ENCODE peak calls at places on chromosomes 1 and 21, in ten cellular contexts. I, A, L, D, T, Z, Y, P, Q and U are unnamed samples.

GRCh38 chr1:53483656-53484055 is 24.5 kb downstream of the DMRTB1 start:
- DNase-seq in I (no peak), A (no peak), L (no peak), D (no peak), T (no peak), Z (no peak), Y (no peak), P (no peak), Q (no peak), U (no peak)

GRCh38 chr21:41247561-41247968 is 69.0 kb upstream of the FAM3B start:
- DNase-seq in I (peak), A (peak), L (peak), D (peak), T (no peak), Z (no peak), Y (no peak), P (peak), Q (no peak), U (peak)

GRCh38 chr1:212234431-212235298 is 50.5 kb upstream of the PPP2R5A start:
- DNase-seq in I (peak), A (peak), L (peak), D (no peak), T (no peak), Z (no peak), Y (no peak), P (no peak), Q (peak), U (peak)

GRCh38 chr21:33292724-33293123 is 26.6 kb downstream of the IL10RB start:
- DNase-seq in I (no peak), A (no peak), L (no peak), D (no peak), T (no peak), Z (no peak), Y (no peak), P (no peak), Q (no peak), U (no peak)

GRCh38 chr1:53731779-53732305 is 7.1 kb downstream of the GLIS1 start:
- DNase-seq in I (no peak), A (peak), L (no peak), D (no peak), T (no peak), Z (no peak), Y (no peak), P (no peak), Q (no peak), U (no peak)

GRCh38 chr1:71785470-71785869 is 496.9 kb downstream of the NEGR1 start:
- DNase-seq in I (peak), A (no peak), L (peak), D (no peak), T (no peak), Z (no peak), Y (no peak), P (no peak), Q (no peak), U (no peak)

GRCh38 chr1:205811660-205812059 is 1.3 kb downstream of the SLC41A1 start:
- DNase-seq in I (peak), A (peak), L (peak), D (peak), T (no peak), Z (peak), Y (no peak), P (peak), Q (peak), U (no peak)

GRCh38 chr1:25786887-25787286 is 13.1 kb upstream of the SELENON start:
- DNase-seq in I (no peak), A (no peak), L (peak), D (no peak), T (no peak), Z (no peak), Y (no peak), P (no peak), Q (no peak), U (no peak)

GRCh38 chr1:229874150-229874549 is 192.9 kb upstream of the GALNT2 start:
- DNase-seq in I (no peak), A (no peak), L (no peak), D (no peak), T (no peak), Z (no peak), Y (no peak), P (no peak), Q (no peak), U (no peak)

GRCh38 chr1:4700801-4701200 is 46.4 kb downstream of the AJAP1 start:
- DNase-seq in I (no peak), A (no peak), L (no peak), D (no peak), T (no peak), Z (no peak), Y (peak), P (no peak), Q (no peak), U (no peak)

GRCh38 chr1:190837888-190838287 is 360.2 kb upstream of the BRINP3 start:
- DNase-seq in I (no peak), A (no peak), L (no peak), D (no peak), T (no peak), Z (no peak), Y (no peak), P (no peak), Q (no peak), U (no peak)

GRCh38 chr1:6472391-6472790 is 6.4 kb upstream of the TNFRSF25 start:
- DNase-seq in I (no peak), A (no peak), L (no peak), D (no peak), T (no peak), Z (no peak), Y (no peak), P (no peak), Q (no peak), U (peak)
- TF ChIP-seq CTCF in I (peak), A (peak), L (peak), D (no peak), T (peak), Z (no peak), Y (peak), P (no peak), Q (no peak), U (peak)

DNA sequence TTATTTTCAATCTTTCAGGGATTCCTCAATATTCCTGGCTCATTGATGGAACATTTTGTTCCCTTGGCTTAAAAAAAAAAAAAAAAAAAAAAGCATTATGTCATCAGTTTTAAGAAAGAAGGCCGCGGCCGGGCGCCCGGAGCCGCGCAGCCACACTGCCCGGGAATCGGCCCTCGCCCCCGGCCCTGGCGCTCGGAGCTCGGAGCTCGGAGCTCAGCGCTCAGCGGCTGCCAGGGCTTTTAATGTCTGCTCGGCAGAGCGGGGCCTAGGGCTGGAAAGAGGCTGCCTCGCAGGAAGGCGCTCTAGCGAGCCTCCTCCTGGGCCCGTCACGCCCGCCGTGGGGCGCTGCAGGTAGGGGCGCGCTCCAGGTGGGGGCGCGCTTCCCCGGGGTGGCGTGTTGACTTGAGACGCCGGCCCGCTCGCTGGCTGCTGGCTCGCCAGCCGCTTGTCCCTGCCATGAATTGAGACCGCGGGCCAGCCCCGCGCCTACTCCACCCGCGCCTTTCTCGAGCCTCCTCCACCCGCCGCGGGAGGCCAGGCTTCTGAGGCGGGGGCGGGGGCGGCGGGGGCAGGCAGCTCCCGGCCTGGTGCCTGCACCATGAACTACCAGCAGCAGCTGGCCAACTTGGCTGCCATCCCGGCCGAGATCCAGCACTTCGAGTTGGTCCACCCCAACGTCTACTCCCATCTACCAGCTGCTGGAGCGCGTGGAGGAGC is 5.4 kb upstream of the TDRD5 start:
- DNase-seq in I (peak), A (no peak), L (peak), D (peak), T (peak), Z (peak), Y (peak), P (peak), Q (peak), U (peak)
- TF ChIP-seq CTCF in I (peak), A (peak), L (no peak), D (no peak), T (peak), Z (peak), Y (peak), P (peak), Q (peak), U (peak)

GRCh38 chr1:24526940-24527542 is 24.4 kb downstream of the RCAN3 start:
- DNase-seq in I (peak), A (peak), L (peak), D (no peak), T (peak), Z (no peak), Y (no peak), P (no peak), Q (no peak), U (no peak)
- TF ChIP-seq CTCF in I (peak), A (peak), L (peak), D (no peak), T (peak), Z (peak), Y (peak), P (no peak), Q (peak), U (peak)

DNA sequence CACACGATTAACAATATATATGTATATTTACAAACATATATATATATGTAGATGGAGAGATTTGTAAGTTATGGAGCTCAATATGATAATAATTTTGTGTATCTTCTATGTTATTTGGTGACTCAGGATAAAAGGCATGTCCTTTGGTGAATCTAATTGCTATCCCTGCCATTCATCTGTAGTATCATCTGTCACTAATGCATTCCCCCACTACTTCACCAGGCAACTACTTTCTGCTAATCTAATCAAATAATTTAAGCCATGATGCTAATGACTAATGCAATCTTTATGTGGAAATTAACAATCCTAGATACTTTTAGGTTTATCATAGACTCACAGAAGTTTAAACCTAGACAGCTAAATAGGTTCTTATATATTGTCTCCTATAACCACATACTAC is 1074.5 kb downstream of the PLA2G4A start:
- DNase-seq in I (no peak), A (no peak), L (no peak), D (no peak), T (no peak), Z (no peak), Y (no peak), P (no peak), Q (no peak), U (no peak)
- TF ChIP-seq CTCF in I (no peak), A (no peak), L (no peak), D (no peak), T (no peak), Z (no peak), Y (no peak), P (no peak), Q (no peak), U (no peak)

DNA sequence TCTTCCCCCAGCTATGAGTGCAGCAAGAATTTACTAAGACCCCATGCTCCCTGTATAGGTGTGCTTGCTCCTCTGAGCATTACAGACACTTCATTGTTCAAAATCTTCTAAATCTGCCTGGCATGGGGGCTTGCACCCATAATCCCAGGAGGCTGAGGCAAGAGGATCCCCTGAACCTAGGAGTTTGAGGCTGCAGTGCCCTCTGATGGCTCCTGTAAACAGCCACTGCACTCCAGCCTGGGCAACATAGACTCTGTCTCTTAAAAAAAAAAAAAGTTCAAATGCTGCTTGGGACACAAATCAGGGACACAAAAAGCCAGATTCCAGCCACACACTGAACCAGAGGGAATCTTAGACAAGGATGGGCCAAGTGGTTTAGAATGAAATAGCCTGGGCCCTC is 3.4 kb upstream of the ACOT7 start:
- DNase-seq in I (no peak), A (no peak), L (no peak), D (no peak), T (no peak), Z (no peak), Y (no peak), P (no peak), Q (no peak), U (no peak)
- TF ChIP-seq CTCF in I (peak), A (peak), L (no peak), D (no peak), T (peak), Z (no peak), Y (no peak), P (no peak), Q (peak), U (no peak)